ENCODE peak calls at places on chromosomes 7 and 10, in five cellular contexts. F is BJ, J is WTC11, D is NCI-H82, P is sigmoid colon. Z is an unnamed sample.

GRCh38 chr10:103693070-103693811 is 162.1 kb downstream of the SH3PXD2A start:
- DNase-seq in F (no peak), J (peak), D (peak), P (no peak), Z (peak)

GRCh38 chr10:28790146-28790545 is 112.8 kb downstream of the BAMBI start:
- DNase-seq in F (no peak), J (no peak), D (peak), P (no peak), Z (no peak)

GRCh38 chr7:127566242-127566641 is 19.2 kb downstream of the GCC1 start:
- DNase-seq in F (no peak), J (no peak), D (no peak), P (no peak), Z (no peak)

GRCh38 chr7:131556912-131557457 is 557 bp upstream of the PODXL start:
- DNase-seq in F (no peak), J (peak), D (peak), P (no peak), Z (no peak)

GRCh38 chr7:142835487-142835886 is 19.4 kb upstream of the EPHB6 start:
- DNase-seq in F (no peak), J (no peak), D (no peak), P (no peak), Z (no peak)

GRCh38 chr10:60466267-60467201 is 76.9 kb upstream of the ANK3 start:
- DNase-seq in F (no peak), J (no peak), D (no peak), P (no peak), Z (no peak)

GRCh38 chr10:22531008-22531407 is 183.4 kb downstream of the PIP4K2A start:
- DNase-seq in F (no peak), J (no peak), D (no peak), P (no peak), Z (no peak)

GRCh38 chr10:3926675-3927525 is 141.9 kb upstream of the KLF6 start:
- DNase-seq in F (no peak), J (no peak), D (no peak), P (no peak), Z (no peak)

GRCh38 chr7:157235357-157236018 is 96.8 kb downstream of the UBE3C start:
- DNase-seq in F (no peak), J (no peak), D (no peak), P (no peak), Z (no peak)

GRCh38 chr7:158631574-158632195 is 44.1 kb upstream of the PTPRN2 start:
- DNase-seq in F (no peak), J (no peak), D (no peak), P (no peak), Z (no peak)

GRCh38 chr10:70461397-70462348 is 16.9 kb upstream of the PALD1 start:
- DNase-seq in F (no peak), J (peak), D (peak), P (peak), Z (peak)

GRCh38 chr7:128067983-128068382 is 36.7 kb upstream of the LRRC4 start:
- DNase-seq in F (no peak), J (no peak), D (no peak), P (no peak), Z (no peak)

GRCh38 chr7:54687518-54688212 is 71.3 kb downstream of the SEC61G start:
- DNase-seq in F (no peak), J (no peak), D (no peak), P (no peak), Z (no peak)

GRCh38 chr10:131183546-131184045 is 127.9 kb downstream of the TCERG1L start:
- DNase-seq in F (no peak), J (no peak), D (no peak), P (peak), Z (no peak)

GRCh38 chr7:37921340-37921805 is 933 bp downstream of the EPDR1 start:
- DNase-seq in F (no peak), J (peak), D (peak), P (no peak), Z (peak)

GRCh38 chr7:54931532-54931931 is 87.3 kb upstream of the EGFR start:
- DNase-seq in F (no peak), J (no peak), D (no peak), P (no peak), Z (no peak)

GRCh38 chr7:28658392-28658791 is 246.1 kb downstream of the CREB5 start:
- DNase-seq in F (no peak), J (no peak), D (no peak), P (no peak), Z (peak)

GRCh38 chr10:67072654-67073053 is 146.8 kb downstream of the LRRTM3 start:
- DNase-seq in F (no peak), J (no peak), D (no peak), P (no peak), Z (no peak)

GRCh38 chr7:135321556-135321955 is 87.9 kb downstream of the STRA8 start:
- DNase-seq in F (no peak), J (no peak), D (peak), P (no peak), Z (no peak)

GRCh38 chr10:79071535-79071923 is 2.8 kb downstream of the ZMIZ1 start:
- DNase-seq in F (no peak), J (no peak), D (no peak), P (no peak), Z (no peak)

GRCh38 chr7:32069251-32069650 is 956 bp downstream of the PDE1C start:
- DNase-seq in F (no peak), J (no peak), D (no peak), P (no peak), Z (no peak)

GRCh38 chr7:135320277-135320676 is 86.6 kb downstream of the STRA8 start:
- DNase-seq in F (no peak), J (no peak), D (peak), P (peak), Z (no peak)

GRCh38 chr7:36132025-36132424 is 21.0 kb upstream of the EEPD1 start:
- DNase-seq in F (no peak), J (no peak), D (peak), P (no peak), Z (no peak)

GRCh38 chr10:132449051-132449825 is 52.2 kb downstream of the PWWP2B start:
- DNase-seq in F (no peak), J (peak), D (no peak), P (no peak), Z (no peak)

GRCh38 chr10:70417568-70417967 is 13.6 kb downstream of the EIF4EBP2 start:
- DNase-seq in F (no peak), J (no peak), D (no peak), P (no peak), Z (no peak)

GRCh38 chr10:62554632-62555199 is 180.5 kb downstream of the ZNF365 start:
- DNase-seq in F (peak), J (peak), D (peak), P (no peak), Z (peak)

GRCh38 chr10:126595160-126595559 is 75.3 kb downstream of the C10orf90 start:
- DNase-seq in F (no peak), J (no peak), D (no peak), P (no peak), Z (no peak)

GRCh38 chr7:82805527-82805960 is 357.1 kb downstream of the PCLO start:
- DNase-seq in F (peak), J (no peak), D (no peak), P (no peak), Z (peak)